ENCODE peak calls at places on chromosome 19, in four cellular contexts. One of them, this sample, is unnamed.

GRCh38 chr19:12333162-12334159 is at the start of gene ZNF563:
- DNase-seq in HCT116: no peak
- DNase-seq in HepG2: peak; percentile 94
- DNase-seq in K562: peak; percentile 81
- DNase-seq in this sample: peak; percentile 93

GRCh38 chr19:19214892-19215291 is 3.1 kb downstream of the NCAN start:
- DNase-seq in HCT116: no peak
- DNase-seq in HepG2: peak; percentile 30
- DNase-seq in K562: peak; percentile 64
- DNase-seq in this sample: peak; percentile 100

GRCh38 chr19:7704280-7705060 is 2.5 kb upstream of the FCER2 start:
- DNase-seq in HCT116: no peak
- DNase-seq in HepG2: no peak
- DNase-seq in K562: no peak
- DNase-seq in this sample: no peak

GRCh38 chr19:7832781-7833180 is 2.8 kb downstream of the EVI5L start:
- DNase-seq in HCT116: no peak
- DNase-seq in HepG2: no peak
- DNase-seq in K562: no peak
- DNase-seq in this sample: no peak

GRCh38 chr19:7947939-7948338 is 4.5 kb upstream of the TIMM44 start:
- DNase-seq in HCT116: no peak
- DNase-seq in HepG2: no peak
- DNase-seq in K562: no peak
- DNase-seq in this sample: no peak

GRCh38 chr19:13984875-13985741 is 21.0 kb downstream of the RFX1 start:
- DNase-seq in HCT116: no peak
- DNase-seq in HepG2: peak; percentile 18
- DNase-seq in K562: no peak
- DNase-seq in this sample: no peak

GRCh38 chr19:28864577-28865042 is 348.3 kb downstream of the UQCRFS1 start:
- DNase-seq in HCT116: no peak
- DNase-seq in HepG2: no peak
- DNase-seq in K562: no peak
- DNase-seq in this sample: no peak

GRCh38 chr19:19532806-19533701 is 4.3 kb downstream of the YJEFN3 start:
- DNase-seq in HCT116: no peak
- DNase-seq in HepG2: no peak
- DNase-seq in K562: no peak
- DNase-seq in this sample: no peak

DNA sequence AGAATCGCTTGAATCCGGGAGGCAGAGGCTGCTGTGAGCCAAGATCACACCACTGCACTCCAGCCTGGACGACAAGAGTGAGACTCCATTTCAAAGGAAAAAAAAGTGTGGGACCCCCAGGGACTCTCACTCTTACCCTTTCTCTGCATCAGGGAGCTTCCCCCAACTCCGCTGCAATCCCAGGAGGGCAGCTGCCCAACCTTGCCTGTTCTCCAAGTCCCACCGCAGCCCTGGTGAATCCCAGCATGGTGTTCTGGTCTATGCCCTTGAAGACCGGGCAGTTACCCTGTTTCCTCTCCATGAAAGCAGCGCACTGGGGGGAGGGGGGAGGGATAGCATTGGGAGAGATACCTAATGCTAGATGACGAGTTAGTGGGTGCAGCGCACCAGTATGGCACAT is 35.7 kb upstream of the DPRX start:
- DNase-seq in HCT116: no peak
- DNase-seq in HepG2: no peak
- DNase-seq in K562: no peak
- DNase-seq in this sample: peak; percentile 63
- TF ChIP-seq FOSL1 in HCT116: no peak
- TF ChIP-seq FOSL1 in HepG2: no peak
- TF ChIP-seq FOSL1 in K562: no peak
- TF ChIP-seq FOSL1 in this sample: no peak

GRCh38 chr19:40174087-40174486 is 17.1 kb upstream of the MAP3K10 start:
- DNase-seq in HCT116: no peak
- DNase-seq in HepG2: no peak
- DNase-seq in K562: no peak
- DNase-seq in this sample: no peak
- TF ChIP-seq FOSL1 in HCT116: no peak
- TF ChIP-seq FOSL1 in HepG2: no peak
- TF ChIP-seq FOSL1 in K562: no peak
- TF ChIP-seq FOSL1 in this sample: no peak

GRCh38 chr19:42596391-42597071 is 1.8 kb upstream of the CEACAM8 start:
- DNase-seq in HCT116: no peak
- DNase-seq in HepG2: no peak
- DNase-seq in K562: peak; percentile 61
- DNase-seq in this sample: no peak
- TF ChIP-seq FOSL1 in HCT116: no peak
- TF ChIP-seq FOSL1 in HepG2: no peak
- TF ChIP-seq FOSL1 in K562: no peak
- TF ChIP-seq FOSL1 in this sample: no peak

GRCh38 chr19:10913716-10914340 is 14.6 kb downstream of the YIPF2 start:
- DNase-seq in HCT116: no peak
- DNase-seq in HepG2: no peak
- DNase-seq in K562: no peak
- DNase-seq in this sample: no peak
- TF ChIP-seq FOSL1 in HCT116: no peak
- TF ChIP-seq FOSL1 in HepG2: no peak
- TF ChIP-seq FOSL1 in K562: no peak
- TF ChIP-seq FOSL1 in this sample: no peak

DNA sequence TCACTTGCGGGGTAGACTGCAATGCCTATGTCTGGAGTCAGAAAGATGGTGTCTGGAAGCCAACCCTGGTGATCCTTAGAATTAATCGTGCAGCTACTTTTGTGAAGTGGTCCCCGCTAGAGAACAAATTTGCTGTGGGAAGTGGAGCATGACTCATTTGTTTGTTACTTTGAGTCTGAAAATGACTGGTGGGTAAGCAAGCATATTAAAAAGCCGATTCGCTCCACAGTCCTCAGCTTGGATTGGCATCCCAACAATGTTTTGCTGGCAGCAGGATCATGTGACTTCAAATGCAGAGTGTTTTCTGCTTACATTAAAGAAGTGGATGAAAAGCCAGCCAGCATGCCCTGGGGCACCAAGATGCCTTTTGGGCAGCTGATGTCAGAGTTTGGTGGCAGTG is 9.5 kb upstream of the ERVV-1 start:
- DNase-seq in HCT116: no peak
- DNase-seq in HepG2: no peak
- DNase-seq in K562: no peak
- DNase-seq in this sample: no peak
- TF ChIP-seq FOSL1 in HCT116: no peak
- TF ChIP-seq FOSL1 in HepG2: no peak
- TF ChIP-seq FOSL1 in K562: no peak
- TF ChIP-seq FOSL1 in this sample: no peak

GRCh38 chr19:33691736-33692135 is 70.0 kb downstream of the CHST8 start:
- DNase-seq in HCT116: no peak
- DNase-seq in HepG2: no peak
- DNase-seq in K562: no peak
- DNase-seq in this sample: no peak

GRCh38 chr19:33689886-33690285 is 68.1 kb downstream of the CHST8 start:
- DNase-seq in HCT116: no peak
- DNase-seq in HepG2: no peak
- DNase-seq in K562: no peak
- DNase-seq in this sample: no peak

GRCh38 chr19:33688657-33688992 is 66.9 kb downstream of the CHST8 start:
- DNase-seq in HCT116: no peak
- DNase-seq in HepG2: no peak
- DNase-seq in K562: no peak
- DNase-seq in this sample: no peak

GRCh38 chr19:33689138-33689746 is 67.5 kb downstream of the CHST8 start:
- DNase-seq in HCT116: no peak
- DNase-seq in HepG2: no peak
- DNase-seq in K562: no peak
- DNase-seq in this sample: no peak

GRCh38 chr19:33690461-33691427 is 69.0 kb downstream of the CHST8 start:
- DNase-seq in HCT116: no peak
- DNase-seq in HepG2: no peak
- DNase-seq in K562: no peak
- DNase-seq in this sample: no peak
- TF ChIP-seq FOSL1 in HCT116: no peak
- TF ChIP-seq FOSL1 in HepG2: no peak
- TF ChIP-seq FOSL1 in K562: no peak
- TF ChIP-seq FOSL1 in this sample: no peak

DNA sequence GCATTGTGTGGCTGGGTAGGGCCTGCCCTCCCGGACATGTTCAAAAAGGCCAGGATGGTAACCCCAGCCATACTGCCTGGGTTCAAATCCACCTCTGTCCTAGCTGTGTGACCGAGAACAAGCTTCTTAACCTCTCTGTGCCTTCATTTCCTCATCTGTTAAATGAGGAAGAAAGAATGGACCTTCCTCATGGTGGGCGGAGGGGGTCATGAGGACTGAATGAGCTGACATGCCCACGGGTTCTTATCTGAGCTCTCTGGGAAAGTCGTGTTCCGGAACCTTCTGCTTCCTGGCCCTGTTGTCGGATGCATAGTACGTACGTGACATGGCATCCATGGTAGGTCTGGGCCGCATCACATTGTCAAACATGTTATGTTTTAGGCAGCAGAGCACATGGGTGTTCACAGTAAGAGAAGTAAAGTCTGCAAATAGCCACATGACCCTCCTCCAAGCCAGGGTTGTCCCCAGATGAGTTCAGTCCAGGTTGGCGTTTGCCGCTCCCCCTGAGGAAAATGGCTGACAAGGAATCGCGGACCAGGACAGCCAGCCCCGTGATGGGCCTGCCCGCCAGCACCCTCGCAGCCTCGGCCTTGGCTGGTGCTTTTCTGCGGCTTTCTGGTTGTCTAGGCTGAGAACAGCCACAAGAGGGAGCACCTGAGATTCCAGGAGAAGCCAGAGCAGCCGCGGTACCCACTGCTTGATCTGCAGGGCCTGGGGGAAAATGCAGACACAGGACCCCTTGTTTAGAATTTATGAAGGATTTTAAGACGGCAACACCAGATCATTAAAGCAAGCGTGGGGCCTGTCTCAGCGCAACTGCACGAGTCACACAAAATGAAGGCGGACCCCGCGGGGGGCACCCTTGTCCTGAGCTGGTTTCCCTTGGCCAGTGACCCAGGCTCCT is 2.4 kb upstream of the NTN5 start:
- DNase-seq in HCT116: peak; percentile 76
- DNase-seq in HepG2: peak; percentile 77
- DNase-seq in K562: peak; percentile 86
- DNase-seq in this sample: peak; percentile 90
- TF ChIP-seq FOSL1 in HCT116: no peak
- TF ChIP-seq FOSL1 in HepG2: no peak
- TF ChIP-seq FOSL1 in K562: no peak
- TF ChIP-seq FOSL1 in this sample: no peak

GRCh38 chr19:45138303-45138751 is 22.5 kb downstream of the NKPD1 start:
- DNase-seq in HCT116: no peak
- DNase-seq in HepG2: no peak
- DNase-seq in K562: no peak
- DNase-seq in this sample: no peak
- TF ChIP-seq FOSL1 in HCT116: no peak
- TF ChIP-seq FOSL1 in HepG2: no peak
- TF ChIP-seq FOSL1 in K562: no peak
- TF ChIP-seq FOSL1 in this sample: no peak

DNA sequence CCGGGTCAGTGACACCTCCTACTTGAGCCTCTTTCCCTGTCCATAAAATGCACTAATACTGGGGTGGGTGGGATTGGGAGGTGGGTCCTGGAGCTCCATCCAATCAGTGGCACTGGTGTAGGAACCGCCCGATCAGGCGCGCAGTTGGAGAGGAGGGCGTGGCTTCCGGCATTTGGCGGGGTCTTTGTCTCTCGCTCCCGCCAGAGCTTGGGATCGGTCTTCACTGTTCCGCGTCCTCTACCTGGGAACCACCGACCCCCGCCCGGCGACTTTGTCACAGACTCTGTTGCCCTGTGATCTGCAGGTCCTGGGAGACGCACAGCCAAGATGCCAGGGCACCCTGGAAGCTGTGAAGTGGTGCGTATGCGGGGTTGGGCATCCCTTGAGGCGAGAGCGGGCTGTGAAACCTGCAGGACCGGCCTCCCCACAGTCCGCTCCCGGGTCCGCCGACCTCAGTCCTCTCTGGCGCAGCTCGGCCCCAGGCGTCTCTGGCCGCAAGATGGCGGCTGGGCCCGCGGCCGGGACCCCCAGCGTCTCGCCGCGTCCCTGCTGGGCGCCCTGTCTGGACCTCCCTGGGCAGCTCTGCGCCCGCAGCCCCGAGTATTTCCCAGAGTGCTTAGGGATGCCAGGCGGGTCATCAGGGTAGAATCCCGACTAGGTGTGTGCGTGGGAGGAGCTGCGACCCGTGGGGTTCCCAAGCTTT is 41.6 kb upstream of the ZNF730 start:
- DNase-seq in HCT116: no peak
- DNase-seq in HepG2: no peak
- DNase-seq in K562: peak; percentile 45
- DNase-seq in this sample: peak; percentile 92
- TF ChIP-seq FOSL1 in HCT116: no peak
- TF ChIP-seq FOSL1 in HepG2: no peak
- TF ChIP-seq FOSL1 in K562: no peak
- TF ChIP-seq FOSL1 in this sample: no peak